ENCODE peak calls at places on chromosome 6, in seven cellular contexts. One of them, this sample, is unnamed.
A peak's percentile ranks its signal among the peaks of the same experiment; 100 is the strongest.

GRCh38 chr6:47168176-47168575 is 126.0 kb upstream of the ADGRF1 start:
- DNase-seq in activated T-helper 1 cell treated with Interleukin-2 at 50 U/mL for 16 hours: no peak
- DNase-seq in T-helper 17 cell: no peak
- DNase-seq in stimulated activated CD8-positive, alpha-beta memory T cell treated with anti-CD3 and anti-CD28 coated beads, Interleukin-4, amount 100 ng/mL, for 1 hour: no peak
- DNase-seq in upper lobe of right lung: no peak
- DNase-seq in caudate nucleus: no peak
- DNase-seq in NCI-H2171 treated with DMSO at 0.1 percent for 48 hours: peak; percentile 6
- DNase-seq in this sample: peak; percentile 80

GRCh38 chr6:111038534-111039252 is 48.6 kb upstream of the SLC16A10 start:
- DNase-seq in NCI-H2171 treated with DMSO at 0.1 percent for 48 hours: no peak
- DNase-seq in caudate nucleus: no peak
- DNase-seq in T-helper 17 cell: no peak
- DNase-seq in upper lobe of right lung: no peak
- DNase-seq in activated T-helper 1 cell treated with Interleukin-2 at 50 U/mL for 16 hours: no peak
- DNase-seq in stimulated activated CD8-positive, alpha-beta memory T cell treated with anti-CD3 and anti-CD28 coated beads, Interleukin-4, amount 100 ng/mL, for 1 hour: no peak
- DNase-seq in this sample: no peak

GRCh38 chr6:111865049-111865585 is 8.1 kb downstream of the FYN start:
- DNase-seq in upper lobe of right lung: no peak
- DNase-seq in NCI-H2171 treated with DMSO at 0.1 percent for 48 hours: no peak
- DNase-seq in stimulated activated CD8-positive, alpha-beta memory T cell treated with anti-CD3 and anti-CD28 coated beads, Interleukin-4, amount 100 ng/mL, for 1 hour: no peak
- DNase-seq in T-helper 17 cell: no peak
- DNase-seq in activated T-helper 1 cell treated with Interleukin-2 at 50 U/mL for 16 hours: no peak
- DNase-seq in caudate nucleus: no peak
- DNase-seq in this sample: no peak

GRCh38 chr6:83417880-83418663 is 12.8 kb downstream of the ME1 start:
- DNase-seq in T-helper 17 cell: no peak
- DNase-seq in upper lobe of right lung: no peak
- DNase-seq in stimulated activated CD8-positive, alpha-beta memory T cell treated with anti-CD3 and anti-CD28 coated beads, Interleukin-4, amount 100 ng/mL, for 1 hour: no peak
- DNase-seq in NCI-H2171 treated with DMSO at 0.1 percent for 48 hours: peak; percentile 43
- DNase-seq in activated T-helper 1 cell treated with Interleukin-2 at 50 U/mL for 16 hours: no peak
- DNase-seq in caudate nucleus: no peak
- DNase-seq in this sample: no peak

GRCh38 chr6:31143148-31143547 is 4.3 kb upstream of the PSORS1C2 start:
- DNase-seq in activated T-helper 1 cell treated with Interleukin-2 at 50 U/mL for 16 hours: no peak
- DNase-seq in stimulated activated CD8-positive, alpha-beta memory T cell treated with anti-CD3 and anti-CD28 coated beads, Interleukin-4, amount 100 ng/mL, for 1 hour: no peak
- DNase-seq in upper lobe of right lung: no peak
- DNase-seq in caudate nucleus: no peak
- DNase-seq in NCI-H2171 treated with DMSO at 0.1 percent for 48 hours: no peak
- DNase-seq in T-helper 17 cell: no peak
- DNase-seq in this sample: peak; percentile 57

GRCh38 chr6:157764346-157765068 is 58.5 kb upstream of the SNX9 start:
- DNase-seq in T-helper 17 cell: peak; percentile 69
- DNase-seq in stimulated activated CD8-positive, alpha-beta memory T cell treated with anti-CD3 and anti-CD28 coated beads, Interleukin-4, amount 100 ng/mL, for 1 hour: peak; percentile 54
- DNase-seq in NCI-H2171 treated with DMSO at 0.1 percent for 48 hours: peak; percentile 47
- DNase-seq in caudate nucleus: peak; percentile 20
- DNase-seq in upper lobe of right lung: peak; percentile 90
- DNase-seq in activated T-helper 1 cell treated with Interleukin-2 at 50 U/mL for 16 hours: peak; percentile 73
- DNase-seq in this sample: peak; percentile 81

GRCh38 chr6:13248953-13249432 is 79.3 kb downstream of the TBC1D7 start:
- DNase-seq in NCI-H2171 treated with DMSO at 0.1 percent for 48 hours: peak; percentile 21
- DNase-seq in T-helper 17 cell: no peak
- DNase-seq in activated T-helper 1 cell treated with Interleukin-2 at 50 U/mL for 16 hours: no peak
- DNase-seq in stimulated activated CD8-positive, alpha-beta memory T cell treated with anti-CD3 and anti-CD28 coated beads, Interleukin-4, amount 100 ng/mL, for 1 hour: no peak
- DNase-seq in caudate nucleus: no peak
- DNase-seq in upper lobe of right lung: no peak
- DNase-seq in this sample: no peak

GRCh38 chr6:144094731-144095133 is 641 bp downstream of the SF3B5 start:
- DNase-seq in activated T-helper 1 cell treated with Interleukin-2 at 50 U/mL for 16 hours: no peak
- DNase-seq in NCI-H2171 treated with DMSO at 0.1 percent for 48 hours: no peak
- DNase-seq in caudate nucleus: no peak
- DNase-seq in T-helper 17 cell: no peak
- DNase-seq in stimulated activated CD8-positive, alpha-beta memory T cell treated with anti-CD3 and anti-CD28 coated beads, Interleukin-4, amount 100 ng/mL, for 1 hour: no peak
- DNase-seq in upper lobe of right lung: no peak
- DNase-seq in this sample: no peak

GRCh38 chr6:14065350-14065749 is 52.2 kb upstream of the CD83 start:
- DNase-seq in caudate nucleus: no peak
- DNase-seq in stimulated activated CD8-positive, alpha-beta memory T cell treated with anti-CD3 and anti-CD28 coated beads, Interleukin-4, amount 100 ng/mL, for 1 hour: no peak
- DNase-seq in activated T-helper 1 cell treated with Interleukin-2 at 50 U/mL for 16 hours: no peak
- DNase-seq in T-helper 17 cell: no peak
- DNase-seq in NCI-H2171 treated with DMSO at 0.1 percent for 48 hours: no peak
- DNase-seq in upper lobe of right lung: no peak
- DNase-seq in this sample: no peak

GRCh38 chr6:57421503-57421902 is 104.1 kb downstream of the PRIM2 start:
- DNase-seq in T-helper 17 cell: no peak
- DNase-seq in stimulated activated CD8-positive, alpha-beta memory T cell treated with anti-CD3 and anti-CD28 coated beads, Interleukin-4, amount 100 ng/mL, for 1 hour: no peak
- DNase-seq in activated T-helper 1 cell treated with Interleukin-2 at 50 U/mL for 16 hours: no peak
- DNase-seq in upper lobe of right lung: no peak
- DNase-seq in NCI-H2171 treated with DMSO at 0.1 percent for 48 hours: no peak
- DNase-seq in caudate nucleus: no peak
- DNase-seq in this sample: no peak

GRCh38 chr6:135128268-135128914 is 52.7 kb upstream of the MYB start:
- DNase-seq in T-helper 17 cell: no peak
- DNase-seq in stimulated activated CD8-positive, alpha-beta memory T cell treated with anti-CD3 and anti-CD28 coated beads, Interleukin-4, amount 100 ng/mL, for 1 hour: peak; percentile 11
- DNase-seq in caudate nucleus: no peak
- DNase-seq in activated T-helper 1 cell treated with Interleukin-2 at 50 U/mL for 16 hours: peak; percentile 11
- DNase-seq in NCI-H2171 treated with DMSO at 0.1 percent for 48 hours: no peak
- DNase-seq in upper lobe of right lung: no peak
- DNase-seq in this sample: no peak

GRCh38 chr6:157430834-157431233 is 49.8 kb downstream of the ZDHHC14 start:
- DNase-seq in upper lobe of right lung: no peak
- DNase-seq in activated T-helper 1 cell treated with Interleukin-2 at 50 U/mL for 16 hours: no peak
- DNase-seq in NCI-H2171 treated with DMSO at 0.1 percent for 48 hours: peak; percentile 74
- DNase-seq in T-helper 17 cell: no peak
- DNase-seq in caudate nucleus: no peak
- DNase-seq in stimulated activated CD8-positive, alpha-beta memory T cell treated with anti-CD3 and anti-CD28 coated beads, Interleukin-4, amount 100 ng/mL, for 1 hour: no peak
- DNase-seq in this sample: no peak

GRCh38 chr6:127514396-127515227 is 4.5 kb downstream of the MTCL3 start:
- DNase-seq in T-helper 17 cell: peak; percentile 22
- DNase-seq in activated T-helper 1 cell treated with Interleukin-2 at 50 U/mL for 16 hours: peak; percentile 27
- DNase-seq in caudate nucleus: peak; percentile 37
- DNase-seq in NCI-H2171 treated with DMSO at 0.1 percent for 48 hours: peak; percentile 41
- DNase-seq in stimulated activated CD8-positive, alpha-beta memory T cell treated with anti-CD3 and anti-CD28 coated beads, Interleukin-4, amount 100 ng/mL, for 1 hour: no peak
- DNase-seq in upper lobe of right lung: peak; percentile 79
- DNase-seq in this sample: peak; percentile 54

GRCh38 chr6:134352786-134353480 is 35.0 kb upstream of the SGK1 start:
- DNase-seq in upper lobe of right lung: no peak
- DNase-seq in activated T-helper 1 cell treated with Interleukin-2 at 50 U/mL for 16 hours: no peak
- DNase-seq in NCI-H2171 treated with DMSO at 0.1 percent for 48 hours: no peak
- DNase-seq in stimulated activated CD8-positive, alpha-beta memory T cell treated with anti-CD3 and anti-CD28 coated beads, Interleukin-4, amount 100 ng/mL, for 1 hour: no peak
- DNase-seq in T-helper 17 cell: no peak
- DNase-seq in caudate nucleus: no peak
- DNase-seq in this sample: no peak

GRCh38 chr6:161676566-161676965 is 402.7 kb upstream of the AGPAT4 start:
- DNase-seq in upper lobe of right lung: no peak
- DNase-seq in T-helper 17 cell: no peak
- DNase-seq in stimulated activated CD8-positive, alpha-beta memory T cell treated with anti-CD3 and anti-CD28 coated beads, Interleukin-4, amount 100 ng/mL, for 1 hour: no peak
- DNase-seq in caudate nucleus: no peak
- DNase-seq in NCI-H2171 treated with DMSO at 0.1 percent for 48 hours: no peak
- DNase-seq in activated T-helper 1 cell treated with Interleukin-2 at 50 U/mL for 16 hours: no peak
- DNase-seq in this sample: no peak

GRCh38 chr6:88869263-88870023 is 94.0 kb downstream of the RNGTT start:
- DNase-seq in upper lobe of right lung: no peak
- DNase-seq in stimulated activated CD8-positive, alpha-beta memory T cell treated with anti-CD3 and anti-CD28 coated beads, Interleukin-4, amount 100 ng/mL, for 1 hour: no peak
- DNase-seq in NCI-H2171 treated with DMSO at 0.1 percent for 48 hours: no peak
- DNase-seq in caudate nucleus: no peak
- DNase-seq in activated T-helper 1 cell treated with Interleukin-2 at 50 U/mL for 16 hours: no peak
- DNase-seq in T-helper 17 cell: no peak
- DNase-seq in this sample: no peak

GRCh38 chr6:13412639-13413465 is 74.5 kb downstream of the GFOD1 start:
- DNase-seq in NCI-H2171 treated with DMSO at 0.1 percent for 48 hours: no peak
- DNase-seq in stimulated activated CD8-positive, alpha-beta memory T cell treated with anti-CD3 and anti-CD28 coated beads, Interleukin-4, amount 100 ng/mL, for 1 hour: no peak
- DNase-seq in upper lobe of right lung: no peak
- DNase-seq in caudate nucleus: no peak
- DNase-seq in T-helper 17 cell: no peak
- DNase-seq in activated T-helper 1 cell treated with Interleukin-2 at 50 U/mL for 16 hours: no peak
- DNase-seq in this sample: no peak

GRCh38 chr6:74000582-74000981 is 304.6 kb downstream of the CD109 start:
- DNase-seq in T-helper 17 cell: no peak
- DNase-seq in stimulated activated CD8-positive, alpha-beta memory T cell treated with anti-CD3 and anti-CD28 coated beads, Interleukin-4, amount 100 ng/mL, for 1 hour: no peak
- DNase-seq in upper lobe of right lung: no peak
- DNase-seq in activated T-helper 1 cell treated with Interleukin-2 at 50 U/mL for 16 hours: no peak
- DNase-seq in caudate nucleus: no peak
- DNase-seq in NCI-H2171 treated with DMSO at 0.1 percent for 48 hours: no peak
- DNase-seq in this sample: no peak

GRCh38 chr6:112910256-112910655 is 563.1 kb downstream of the RFPL4B start:
- DNase-seq in NCI-H2171 treated with DMSO at 0.1 percent for 48 hours: no peak
- DNase-seq in T-helper 17 cell: no peak
- DNase-seq in stimulated activated CD8-positive, alpha-beta memory T cell treated with anti-CD3 and anti-CD28 coated beads, Interleukin-4, amount 100 ng/mL, for 1 hour: no peak
- DNase-seq in caudate nucleus: no peak
- DNase-seq in upper lobe of right lung: no peak
- DNase-seq in activated T-helper 1 cell treated with Interleukin-2 at 50 U/mL for 16 hours: no peak
- DNase-seq in this sample: no peak

GRCh38 chr6:52976591-52977035 is 18.5 kb downstream of the GSTA4 start:
- DNase-seq in caudate nucleus: no peak
- DNase-seq in upper lobe of right lung: no peak
- DNase-seq in stimulated activated CD8-positive, alpha-beta memory T cell treated with anti-CD3 and anti-CD28 coated beads, Interleukin-4, amount 100 ng/mL, for 1 hour: no peak
- DNase-seq in T-helper 17 cell: no peak
- DNase-seq in NCI-H2171 treated with DMSO at 0.1 percent for 48 hours: no peak
- DNase-seq in activated T-helper 1 cell treated with Interleukin-2 at 50 U/mL for 16 hours: no peak
- DNase-seq in this sample: no peak

GRCh38 chr6:42100029-42100901 is 42.2 kb downstream of the C6orf132 start:
- DNase-seq in T-helper 17 cell: no peak
- DNase-seq in caudate nucleus: no peak
- DNase-seq in activated T-helper 1 cell treated with Interleukin-2 at 50 U/mL for 16 hours: no peak
- DNase-seq in stimulated activated CD8-positive, alpha-beta memory T cell treated with anti-CD3 and anti-CD28 coated beads, Interleukin-4, amount 100 ng/mL, for 1 hour: no peak
- DNase-seq in upper lobe of right lung: no peak
- DNase-seq in NCI-H2171 treated with DMSO at 0.1 percent for 48 hours: no peak
- DNase-seq in this sample: no peak

GRCh38 chr6:4872841-4873240 is 96.6 kb downstream of the CDYL start:
- DNase-seq in caudate nucleus: no peak
- DNase-seq in T-helper 17 cell: no peak
- DNase-seq in activated T-helper 1 cell treated with Interleukin-2 at 50 U/mL for 16 hours: no peak
- DNase-seq in stimulated activated CD8-positive, alpha-beta memory T cell treated with anti-CD3 and anti-CD28 coated beads, Interleukin-4, amount 100 ng/mL, for 1 hour: no peak
- DNase-seq in upper lobe of right lung: no peak
- DNase-seq in NCI-H2171 treated with DMSO at 0.1 percent for 48 hours: no peak
- DNase-seq in this sample: no peak

GRCh38 chr6:46051962-46052361 is 36.3 kb upstream of the CLIC5 start:
- DNase-seq in NCI-H2171 treated with DMSO at 0.1 percent for 48 hours: no peak
- DNase-seq in stimulated activated CD8-positive, alpha-beta memory T cell treated with anti-CD3 and anti-CD28 coated beads, Interleukin-4, amount 100 ng/mL, for 1 hour: no peak
- DNase-seq in T-helper 17 cell: no peak
- DNase-seq in activated T-helper 1 cell treated with Interleukin-2 at 50 U/mL for 16 hours: no peak
- DNase-seq in caudate nucleus: no peak
- DNase-seq in upper lobe of right lung: no peak
- DNase-seq in this sample: no peak

GRCh38 chr6:17536586-17536985 is 63.5 kb upstream of the FAM8A1 start:
- DNase-seq in upper lobe of right lung: no peak
- DNase-seq in T-helper 17 cell: no peak
- DNase-seq in NCI-H2171 treated with DMSO at 0.1 percent for 48 hours: no peak
- DNase-seq in caudate nucleus: no peak
- DNase-seq in stimulated activated CD8-positive, alpha-beta memory T cell treated with anti-CD3 and anti-CD28 coated beads, Interleukin-4, amount 100 ng/mL, for 1 hour: no peak
- DNase-seq in activated T-helper 1 cell treated with Interleukin-2 at 50 U/mL for 16 hours: no peak
- DNase-seq in this sample: no peak

GRCh38 chr6:134795001-134795400 is 154.9 kb downstream of the ALDH8A1 start:
- DNase-seq in NCI-H2171 treated with DMSO at 0.1 percent for 48 hours: no peak
- DNase-seq in activated T-helper 1 cell treated with Interleukin-2 at 50 U/mL for 16 hours: no peak
- DNase-seq in stimulated activated CD8-positive, alpha-beta memory T cell treated with anti-CD3 and anti-CD28 coated beads, Interleukin-4, amount 100 ng/mL, for 1 hour: no peak
- DNase-seq in T-helper 17 cell: no peak
- DNase-seq in upper lobe of right lung: no peak
- DNase-seq in caudate nucleus: no peak
- DNase-seq in this sample: no peak

GRCh38 chr6:164303092-164304007 is 888.8 kb downstream of the QKI start:
- DNase-seq in upper lobe of right lung: no peak
- DNase-seq in caudate nucleus: no peak
- DNase-seq in activated T-helper 1 cell treated with Interleukin-2 at 50 U/mL for 16 hours: no peak
- DNase-seq in T-helper 17 cell: no peak
- DNase-seq in NCI-H2171 treated with DMSO at 0.1 percent for 48 hours: no peak
- DNase-seq in stimulated activated CD8-positive, alpha-beta memory T cell treated with anti-CD3 and anti-CD28 coated beads, Interleukin-4, amount 100 ng/mL, for 1 hour: no peak
- DNase-seq in this sample: peak; percentile 52

GRCh38 chr6:71262914-71263313 is 25.7 kb upstream of the OGFRL1 start:
- DNase-seq in stimulated activated CD8-positive, alpha-beta memory T cell treated with anti-CD3 and anti-CD28 coated beads, Interleukin-4, amount 100 ng/mL, for 1 hour: no peak
- DNase-seq in caudate nucleus: no peak
- DNase-seq in upper lobe of right lung: no peak
- DNase-seq in NCI-H2171 treated with DMSO at 0.1 percent for 48 hours: no peak
- DNase-seq in activated T-helper 1 cell treated with Interleukin-2 at 50 U/mL for 16 hours: no peak
- DNase-seq in T-helper 17 cell: no peak
- DNase-seq in this sample: no peak

GRCh38 chr6:49269190-49269589 is 193.9 kb downstream of the MMUT start:
- DNase-seq in T-helper 17 cell: no peak
- DNase-seq in upper lobe of right lung: no peak
- DNase-seq in NCI-H2171 treated with DMSO at 0.1 percent for 48 hours: no peak
- DNase-seq in caudate nucleus: no peak
- DNase-seq in stimulated activated CD8-positive, alpha-beta memory T cell treated with anti-CD3 and anti-CD28 coated beads, Interleukin-4, amount 100 ng/mL, for 1 hour: no peak
- DNase-seq in activated T-helper 1 cell treated with Interleukin-2 at 50 U/mL for 16 hours: no peak
- DNase-seq in this sample: no peak

GRCh38 chr6:71473908-71474307 is 185.3 kb downstream of the OGFRL1 start:
- DNase-seq in NCI-H2171 treated with DMSO at 0.1 percent for 48 hours: no peak
- DNase-seq in caudate nucleus: no peak
- DNase-seq in stimulated activated CD8-positive, alpha-beta memory T cell treated with anti-CD3 and anti-CD28 coated beads, Interleukin-4, amount 100 ng/mL, for 1 hour: no peak
- DNase-seq in upper lobe of right lung: peak; percentile 69
- DNase-seq in activated T-helper 1 cell treated with Interleukin-2 at 50 U/mL for 16 hours: no peak
- DNase-seq in T-helper 17 cell: no peak
- DNase-seq in this sample: peak; percentile 66

GRCh38 chr6:132919476-132919875 is 105.1 kb downstream of the RPS12 start:
- DNase-seq in stimulated activated CD8-positive, alpha-beta memory T cell treated with anti-CD3 and anti-CD28 coated beads, Interleukin-4, amount 100 ng/mL, for 1 hour: no peak
- DNase-seq in activated T-helper 1 cell treated with Interleukin-2 at 50 U/mL for 16 hours: no peak
- DNase-seq in NCI-H2171 treated with DMSO at 0.1 percent for 48 hours: no peak
- DNase-seq in T-helper 17 cell: no peak
- DNase-seq in caudate nucleus: no peak
- DNase-seq in upper lobe of right lung: peak; percentile 87
- DNase-seq in this sample: peak; percentile 69

GRCh38 chr6:63644668-63645326 is 9.2 kb downstream of the PHF3 start:
- DNase-seq in activated T-helper 1 cell treated with Interleukin-2 at 50 U/mL for 16 hours: no peak
- DNase-seq in NCI-H2171 treated with DMSO at 0.1 percent for 48 hours: no peak
- DNase-seq in upper lobe of right lung: no peak
- DNase-seq in stimulated activated CD8-positive, alpha-beta memory T cell treated with anti-CD3 and anti-CD28 coated beads, Interleukin-4, amount 100 ng/mL, for 1 hour: no peak
- DNase-seq in caudate nucleus: no peak
- DNase-seq in T-helper 17 cell: no peak
- DNase-seq in this sample: no peak

GRCh38 chr6:166862287-166862977 is 93.9 kb downstream of the RNASET2 start:
- DNase-seq in upper lobe of right lung: no peak
- DNase-seq in activated T-helper 1 cell treated with Interleukin-2 at 50 U/mL for 16 hours: peak; percentile 6
- DNase-seq in stimulated activated CD8-positive, alpha-beta memory T cell treated with anti-CD3 and anti-CD28 coated beads, Interleukin-4, amount 100 ng/mL, for 1 hour: no peak
- DNase-seq in T-helper 17 cell: peak; percentile 20
- DNase-seq in caudate nucleus: no peak
- DNase-seq in NCI-H2171 treated with DMSO at 0.1 percent for 48 hours: no peak
- DNase-seq in this sample: no peak

GRCh38 chr6:44056392-44057237 is 70.6 kb downstream of the MRPL14 start:
- DNase-seq in stimulated activated CD8-positive, alpha-beta memory T cell treated with anti-CD3 and anti-CD28 coated beads, Interleukin-4, amount 100 ng/mL, for 1 hour: no peak
- DNase-seq in T-helper 17 cell: no peak
- DNase-seq in NCI-H2171 treated with DMSO at 0.1 percent for 48 hours: no peak
- DNase-seq in upper lobe of right lung: no peak
- DNase-seq in caudate nucleus: no peak
- DNase-seq in activated T-helper 1 cell treated with Interleukin-2 at 50 U/mL for 16 hours: no peak
- DNase-seq in this sample: peak; percentile 66

GRCh38 chr6:157438611-157439109 is 57.7 kb downstream of the ZDHHC14 start:
- DNase-seq in T-helper 17 cell: no peak
- DNase-seq in NCI-H2171 treated with DMSO at 0.1 percent for 48 hours: no peak
- DNase-seq in activated T-helper 1 cell treated with Interleukin-2 at 50 U/mL for 16 hours: no peak
- DNase-seq in stimulated activated CD8-positive, alpha-beta memory T cell treated with anti-CD3 and anti-CD28 coated beads, Interleukin-4, amount 100 ng/mL, for 1 hour: no peak
- DNase-seq in upper lobe of right lung: no peak
- DNase-seq in caudate nucleus: no peak
- DNase-seq in this sample: no peak

GRCh38 chr6:120652506-120652905 is 681.8 kb downstream of the TBC1D32 start:
- DNase-seq in activated T-helper 1 cell treated with Interleukin-2 at 50 U/mL for 16 hours: no peak
- DNase-seq in NCI-H2171 treated with DMSO at 0.1 percent for 48 hours: no peak
- DNase-seq in upper lobe of right lung: no peak
- DNase-seq in T-helper 17 cell: no peak
- DNase-seq in caudate nucleus: no peak
- DNase-seq in stimulated activated CD8-positive, alpha-beta memory T cell treated with anti-CD3 and anti-CD28 coated beads, Interleukin-4, amount 100 ng/mL, for 1 hour: no peak
- DNase-seq in this sample: no peak

GRCh38 chr6:53496797-53497196 is 48.1 kb downstream of the GCLC start:
- DNase-seq in activated T-helper 1 cell treated with Interleukin-2 at 50 U/mL for 16 hours: no peak
- DNase-seq in caudate nucleus: no peak
- DNase-seq in stimulated activated CD8-positive, alpha-beta memory T cell treated with anti-CD3 and anti-CD28 coated beads, Interleukin-4, amount 100 ng/mL, for 1 hour: no peak
- DNase-seq in upper lobe of right lung: no peak
- DNase-seq in T-helper 17 cell: no peak
- DNase-seq in NCI-H2171 treated with DMSO at 0.1 percent for 48 hours: no peak
- DNase-seq in this sample: no peak

GRCh38 chr6:21590345-21590744 is 3.2 kb upstream of the SOX4 start:
- DNase-seq in stimulated activated CD8-positive, alpha-beta memory T cell treated with anti-CD3 and anti-CD28 coated beads, Interleukin-4, amount 100 ng/mL, for 1 hour: no peak
- DNase-seq in caudate nucleus: no peak
- DNase-seq in T-helper 17 cell: no peak
- DNase-seq in NCI-H2171 treated with DMSO at 0.1 percent for 48 hours: no peak
- DNase-seq in activated T-helper 1 cell treated with Interleukin-2 at 50 U/mL for 16 hours: no peak
- DNase-seq in upper lobe of right lung: no peak
- DNase-seq in this sample: no peak

GRCh38 chr6:131213501-131213990 is 78.3 kb downstream of the AKAP7 start:
- DNase-seq in NCI-H2171 treated with DMSO at 0.1 percent for 48 hours: no peak
- DNase-seq in T-helper 17 cell: no peak
- DNase-seq in stimulated activated CD8-positive, alpha-beta memory T cell treated with anti-CD3 and anti-CD28 coated beads, Interleukin-4, amount 100 ng/mL, for 1 hour: no peak
- DNase-seq in caudate nucleus: no peak
- DNase-seq in activated T-helper 1 cell treated with Interleukin-2 at 50 U/mL for 16 hours: no peak
- DNase-seq in upper lobe of right lung: no peak
- DNase-seq in this sample: no peak